ENCODE peak calls at places on chromosomes 6 and 20, in five cellular contexts. X, N, Z, H and Q are unnamed samples.

GRCh38 chr6:55578537-55579363 is at the start of gene HMGCLL1:
- DNase-seq in X (no peak), N (peak), Z (peak), H (peak), Q (no peak)

GRCh38 chr20:25282034-25282781 is 34.3 kb downstream of the PYGB start:
- DNase-seq in X (no peak), N (no peak), Z (peak), H (no peak), Q (peak)

GRCh38 chr6:36430351-36430750 is 12.3 kb downstream of the PXT1 start:
- DNase-seq in X (no peak), N (no peak), Z (no peak), H (peak), Q (no peak)

GRCh38 chr6:70404658-70405057 is 8.7 kb upstream of the FAM135A start:
- DNase-seq in X (no peak), N (no peak), Z (no peak), H (no peak), Q (no peak)

GRCh38 chr6:87628424-87628823 is 38.5 kb downstream of the ORC3 start:
- DNase-seq in X (no peak), N (no peak), Z (no peak), H (no peak), Q (no peak)

GRCh38 chr20:37729909-37730308 is 36.1 kb downstream of the CTNNBL1 start:
- DNase-seq in X (peak), N (no peak), Z (no peak), H (no peak), Q (no peak)

GRCh38 chr6:36546664-36546957 is 668 bp downstream of the STK38 start:
- DNase-seq in X (peak), N (no peak), Z (no peak), H (no peak), Q (no peak)

GRCh38 chr6:141484726-141485125 is 648.0 kb upstream of the GJE1 start:
- DNase-seq in X (no peak), N (no peak), Z (no peak), H (no peak), Q (no peak)

GRCh38 chr20:48736231-48736630 is 91.6 kb downstream of the PREX1 start:
- DNase-seq in X (no peak), N (no peak), Z (no peak), H (no peak), Q (no peak)

GRCh38 chr20:48606117-48606840 is 221.5 kb downstream of the PREX1 start:
- DNase-seq in X (no peak), N (no peak), Z (no peak), H (no peak), Q (no peak)

GRCh38 chr6:119313937-119314893 is 35.3 kb downstream of the MAN1A1 start:
- DNase-seq in X (no peak), N (no peak), Z (no peak), H (no peak), Q (peak)

GRCh38 chr6:156928126-156928525 is 150.9 kb downstream of the ARID1B start:
- DNase-seq in X (no peak), N (no peak), Z (no peak), H (no peak), Q (no peak)

GRCh38 chr6:145490068-145490467 is 245.3 kb downstream of the EPM2A start:
- DNase-seq in X (no peak), N (no peak), Z (no peak), H (no peak), Q (no peak)

GRCh38 chr6:35717449-35718353 is 19.1 kb upstream of the ARMC12 start:
- DNase-seq in X (no peak), N (no peak), Z (no peak), H (no peak), Q (no peak)

GRCh38 chr6:39169448-39170344 is 54.7 kb upstream of the SAYSD1 start:
- DNase-seq in X (no peak), N (no peak), Z (no peak), H (no peak), Q (no peak)

GRCh38 chr6:146905313-146905712 is 298.9 kb upstream of the STXBP5 start:
- DNase-seq in X (peak), N (no peak), Z (no peak), H (peak), Q (no peak)

GRCh38 chr6:42450314-42451145 is 1.2 kb downstream of the TRERF1 start:
- DNase-seq in X (peak), N (no peak), Z (peak), H (no peak), Q (no peak)

GRCh38 chr20:63751471-63752271 is 12.1 kb downstream of the SLC2A4RG start:
- DNase-seq in X (no peak), N (no peak), Z (no peak), H (no peak), Q (no peak)

GRCh38 chr20:16580127-16580526 is 6.9 kb upstream of the KIF16B start:
- DNase-seq in X (peak), N (no peak), Z (no peak), H (peak), Q (no peak)

GRCh38 chr20:38007526-38007925 is 25.7 kb downstream of the TTI1 start:
- DNase-seq in X (no peak), N (no peak), Z (no peak), H (no peak), Q (no peak)

GRCh38 chr6:30219244-30219643 is 6.0 kb upstream of the TRIM26 start:
- DNase-seq in X (peak), N (peak), Z (no peak), H (peak), Q (no peak)

GRCh38 chr20:39269031-39269461 is 306.9 kb downstream of the DHX35 start:
- DNase-seq in X (peak), N (peak), Z (peak), H (peak), Q (peak)

GRCh38 chr6:85537055-85537494 is 56.6 kb downstream of the SNX14 start:
- DNase-seq in X (peak), N (no peak), Z (no peak), H (no peak), Q (no peak)

GRCh38 chr6:157424491-157425020 is 43.6 kb downstream of the ZDHHC14 start:
- DNase-seq in X (no peak), N (no peak), Z (no peak), H (no peak), Q (no peak)

GRCh38 chr20:43388267-43389081 is 69.2 kb upstream of the SRSF6 start:
- DNase-seq in X (no peak), N (no peak), Z (peak), H (peak), Q (no peak)

GRCh38 chr6:106448000-106448426 is 87.5 kb downstream of the CRYBG1 start:
- DNase-seq in X (no peak), N (no peak), Z (no peak), H (no peak), Q (peak)

GRCh38 chr20:976033-976432 is 26.1 kb downstream of the RSPO4 start:
- DNase-seq in X (no peak), N (no peak), Z (no peak), H (no peak), Q (no peak)

GRCh38 chr20:2693286-2693995 is 861 bp downstream of the EBF4 start:
- DNase-seq in X (no peak), N (no peak), Z (peak), H (no peak), Q (peak)

GRCh38 chr6:105077592-105078463 is 102.0 kb downstream of the POPDC3 start:
- DNase-seq in X (peak), N (no peak), Z (no peak), H (peak), Q (no peak)

GRCh38 chr20:48339147-48339985 is 488.4 kb downstream of the PREX1 start:
- DNase-seq in X (peak), N (no peak), Z (peak), H (peak), Q (no peak)

GRCh38 chr6:150998992-150999975 is 133.8 kb downstream of the MTHFD1L start:
- DNase-seq in X (no peak), N (no peak), Z (no peak), H (no peak), Q (no peak)

GRCh38 chr6:113888493-113888892 is 31.3 kb downstream of the MARCKS start:
- DNase-seq in X (no peak), N (no peak), Z (no peak), H (no peak), Q (no peak)
- TF ChIP-seq CTCF in X (no peak), N (no peak), Z (no peak), H (no peak), Q (no peak)

DNA sequence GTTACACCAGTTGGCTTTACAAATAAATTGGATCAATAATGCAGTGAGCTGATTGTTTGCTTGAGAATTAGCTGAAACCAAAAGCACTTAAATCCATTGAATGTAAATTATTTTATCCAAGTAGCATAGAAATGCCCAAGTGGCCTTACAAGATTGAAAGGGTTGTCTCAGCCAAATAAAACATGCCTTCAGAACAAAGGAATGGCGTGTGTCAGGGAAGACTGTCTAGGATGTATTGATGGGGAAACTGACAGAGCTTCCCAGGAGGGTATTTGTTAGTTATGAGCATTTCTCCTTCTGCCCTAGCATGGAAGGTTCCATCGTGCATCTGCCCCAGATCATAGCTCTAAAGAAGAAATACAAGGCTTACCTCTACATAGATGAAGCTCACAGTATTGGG is 103.9 kb upstream of the ISM1 start:
- DNase-seq in X (no peak), N (no peak), Z (no peak), H (no peak), Q (no peak)
- TF ChIP-seq CTCF in X (no peak), N (no peak), Z (no peak), H (no peak), Q (no peak)

DNA sequence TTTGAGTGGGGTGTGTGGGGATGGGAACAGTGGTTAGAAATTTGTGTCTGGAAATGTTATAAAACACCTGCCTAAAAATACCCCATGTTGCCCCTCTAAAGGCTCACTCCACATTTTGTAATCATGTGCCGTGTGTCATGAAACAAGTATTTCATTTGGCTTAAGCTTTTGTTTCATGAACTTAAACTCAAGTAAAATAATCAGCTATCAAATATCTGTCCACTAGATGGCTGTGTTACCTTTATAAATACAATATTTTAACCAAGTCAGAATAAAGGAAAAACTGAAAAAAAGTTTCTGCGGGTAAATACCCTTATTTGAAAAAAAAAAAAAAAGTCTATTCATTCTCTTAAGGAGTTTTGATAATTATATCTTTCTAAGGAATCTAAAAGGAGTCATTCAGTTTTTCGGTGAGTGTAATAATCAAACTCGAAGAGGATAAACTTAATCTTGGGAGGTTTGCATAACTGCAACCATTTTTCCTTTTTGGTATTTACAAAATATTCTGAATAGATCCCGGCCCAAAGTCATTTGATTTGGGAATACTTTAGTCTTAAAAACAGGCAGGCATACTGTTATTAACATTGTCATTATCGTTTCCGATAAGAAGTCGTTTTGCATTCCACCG is 29.9 kb upstream of the MTRF1L start:
- DNase-seq in X (peak), N (no peak), Z (no peak), H (no peak), Q (no peak)
- TF ChIP-seq CTCF in X (peak), N (no peak), Z (no peak), H (peak), Q (no peak)

DNA sequence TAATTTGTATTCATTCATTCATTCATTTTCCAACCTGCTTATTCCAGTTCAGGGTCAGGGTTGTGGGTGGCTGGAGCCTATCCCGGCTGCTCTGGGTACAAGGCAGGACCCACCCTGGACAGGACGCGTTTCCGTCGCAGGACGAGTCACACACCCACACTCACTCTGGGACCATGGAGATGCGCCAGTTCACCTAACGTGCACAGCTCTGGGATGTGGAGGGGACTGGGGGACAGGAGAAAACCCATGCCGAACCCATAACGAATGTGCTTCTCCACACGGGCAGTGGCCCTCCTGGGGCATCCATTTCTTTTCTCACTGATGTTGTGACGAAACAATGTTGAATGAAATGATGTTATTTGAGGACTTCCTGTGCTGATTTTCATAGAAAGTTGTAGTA is 26.5 kb downstream of the ERMARD start:
- DNase-seq in X (no peak), N (no peak), Z (no peak), H (no peak), Q (no peak)
- TF ChIP-seq CTCF in X (no peak), N (no peak), Z (no peak), H (no peak), Q (no peak)

GRCh38 chr6:51299649-51300380 is 481.1 kb downstream of the TFAP2B start:
- DNase-seq in X (no peak), N (no peak), Z (no peak), H (no peak), Q (no peak)
- TF ChIP-seq CTCF in X (no peak), N (no peak), Z (no peak), H (no peak), Q (no peak)

GRCh38 chr6:16759646-16760535 is 1.4 kb downstream of the ATXN1 start:
- DNase-seq in X (peak), N (peak), Z (peak), H (peak), Q (peak)
- TF ChIP-seq CTCF in X (peak), N (no peak), Z (peak), H (peak), Q (no peak)

DNA sequence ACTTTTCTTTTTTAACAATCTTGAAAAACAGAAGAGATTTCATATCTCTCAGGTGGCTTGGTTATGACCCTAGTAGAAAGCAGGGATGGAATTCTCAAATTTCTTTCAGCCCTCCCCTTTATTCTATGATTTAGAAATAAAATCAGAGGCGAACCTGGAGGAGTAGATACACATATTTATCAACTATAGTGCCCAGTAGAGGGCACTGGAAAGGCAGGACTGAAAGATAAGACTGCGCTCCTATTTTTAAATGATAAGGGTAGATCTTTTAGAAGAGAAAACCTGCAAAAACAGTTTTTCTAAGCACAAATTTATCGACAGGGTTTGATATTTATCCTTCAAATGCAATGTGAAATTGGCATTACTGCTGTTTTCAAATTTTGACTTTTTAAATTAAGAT is 1296.6 kb downstream of the EPHA7 start:
- DNase-seq in X (peak), N (no peak), Z (no peak), H (no peak), Q (no peak)
- TF ChIP-seq CTCF in X (peak), N (peak), Z (no peak), H (peak), Q (no peak)

GRCh38 chr6:95091823-95092436 is 485.4 kb upstream of the MANEA start:
- DNase-seq in X (peak), N (no peak), Z (no peak), H (peak), Q (no peak)
- TF ChIP-seq CTCF in X (peak), N (peak), Z (peak), H (peak), Q (no peak)